ENCODE peak calls at places on chromosomes 6 and 20, in nine cellular contexts. One of them, this sample, is unnamed.

GRCh38 chr6:41258196-41258493 is 28.3 kb downstream of the TREM1 start:
- DNase-seq in NCI-H1436: no peak
- DNase-seq in effector CD4-positive, alpha-beta T cell: no peak
- DNase-seq in type B pancreatic cell: no peak
- DNase-seq in activated naive CD4-positive, alpha-beta T cell: no peak
- DNase-seq in G401: no peak
- DNase-seq in Kasumi-1: no peak
- DNase-seq in cardiac fibroblast: no peak
- DNase-seq in NCI-H1417 treated with DMSO at 0.1 percent for 48 hours: no peak
- DNase-seq in this sample: no peak

GRCh38 chr6:127053032-127053908 is 65.2 kb upstream of the RSPO3 start:
- DNase-seq in Kasumi-1: no peak
- DNase-seq in cardiac fibroblast: peak; percentile 10
- DNase-seq in G401: no peak
- DNase-seq in activated naive CD4-positive, alpha-beta T cell: no peak
- DNase-seq in NCI-H1436: no peak
- DNase-seq in effector CD4-positive, alpha-beta T cell: no peak
- DNase-seq in NCI-H1417 treated with DMSO at 0.1 percent for 48 hours: no peak
- DNase-seq in type B pancreatic cell: no peak
- DNase-seq in this sample: no peak

GRCh38 chr20:6515261-6515660 is 252.2 kb upstream of the BMP2 start:
- DNase-seq in NCI-H1436: no peak
- DNase-seq in activated naive CD4-positive, alpha-beta T cell: no peak
- DNase-seq in cardiac fibroblast: no peak
- DNase-seq in G401: no peak
- DNase-seq in effector CD4-positive, alpha-beta T cell: no peak
- DNase-seq in type B pancreatic cell: no peak
- DNase-seq in NCI-H1417 treated with DMSO at 0.1 percent for 48 hours: no peak
- DNase-seq in Kasumi-1: no peak
- DNase-seq in this sample: no peak

GRCh38 chr6:36662827-36663256 is 15.7 kb upstream of the CDKN1A start:
- DNase-seq in G401: no peak
- DNase-seq in Kasumi-1: no peak
- DNase-seq in cardiac fibroblast: no peak
- DNase-seq in NCI-H1417 treated with DMSO at 0.1 percent for 48 hours: no peak
- DNase-seq in effector CD4-positive, alpha-beta T cell: no peak
- DNase-seq in type B pancreatic cell: no peak
- DNase-seq in activated naive CD4-positive, alpha-beta T cell: no peak
- DNase-seq in NCI-H1436: no peak
- DNase-seq in this sample: no peak

GRCh38 chr6:43285832-43286231 is 12.2 kb upstream of the SLC22A7 start:
- DNase-seq in type B pancreatic cell: no peak
- DNase-seq in NCI-H1436: no peak
- DNase-seq in G401: no peak
- DNase-seq in activated naive CD4-positive, alpha-beta T cell: no peak
- DNase-seq in Kasumi-1: no peak
- DNase-seq in effector CD4-positive, alpha-beta T cell: no peak
- DNase-seq in cardiac fibroblast: no peak
- DNase-seq in NCI-H1417 treated with DMSO at 0.1 percent for 48 hours: no peak
- DNase-seq in this sample: no peak

GRCh38 chr6:2791124-2792050 is 26.2 kb downstream of the WRNIP1 start:
- DNase-seq in effector CD4-positive, alpha-beta T cell: peak; percentile 24
- DNase-seq in Kasumi-1: peak; percentile 91
- DNase-seq in cardiac fibroblast: peak; percentile 87
- DNase-seq in type B pancreatic cell: no peak
- DNase-seq in G401: peak; percentile 79
- DNase-seq in NCI-H1417 treated with DMSO at 0.1 percent for 48 hours: no peak
- DNase-seq in activated naive CD4-positive, alpha-beta T cell: peak; percentile 15
- DNase-seq in NCI-H1436: peak; percentile 8
- DNase-seq in this sample: no peak

GRCh38 chr20:31764641-31765305 is 25.7 kb downstream of the TPX2 start:
- DNase-seq in Kasumi-1: no peak
- DNase-seq in effector CD4-positive, alpha-beta T cell: no peak
- DNase-seq in G401: no peak
- DNase-seq in type B pancreatic cell: no peak
- DNase-seq in NCI-H1436: no peak
- DNase-seq in NCI-H1417 treated with DMSO at 0.1 percent for 48 hours: no peak
- DNase-seq in cardiac fibroblast: peak; percentile 61
- DNase-seq in activated naive CD4-positive, alpha-beta T cell: no peak
- DNase-seq in this sample: no peak

GRCh38 chr6:157689875-157690274 is 133.2 kb upstream of the SNX9 start:
- DNase-seq in activated naive CD4-positive, alpha-beta T cell: no peak
- DNase-seq in NCI-H1417 treated with DMSO at 0.1 percent for 48 hours: no peak
- DNase-seq in NCI-H1436: no peak
- DNase-seq in Kasumi-1: no peak
- DNase-seq in effector CD4-positive, alpha-beta T cell: no peak
- DNase-seq in cardiac fibroblast: no peak
- DNase-seq in G401: no peak
- DNase-seq in type B pancreatic cell: no peak
- DNase-seq in this sample: peak; percentile 69

GRCh38 chr6:147285087-147285855 is 81.1 kb downstream of the STXBP5 start:
- DNase-seq in Kasumi-1: peak; percentile 53
- DNase-seq in NCI-H1436: peak; percentile 2
- DNase-seq in G401: peak; percentile 77
- DNase-seq in activated naive CD4-positive, alpha-beta T cell: no peak
- DNase-seq in NCI-H1417 treated with DMSO at 0.1 percent for 48 hours: peak; percentile 48
- DNase-seq in type B pancreatic cell: no peak
- DNase-seq in cardiac fibroblast: peak; percentile 75
- DNase-seq in effector CD4-positive, alpha-beta T cell: no peak
- DNase-seq in this sample: no peak

GRCh38 chr6:70411948-70412796 is 1.1 kb upstream of the FAM135A start:
- DNase-seq in G401: no peak
- DNase-seq in cardiac fibroblast: no peak
- DNase-seq in NCI-H1436: no peak
- DNase-seq in activated naive CD4-positive, alpha-beta T cell: no peak
- DNase-seq in Kasumi-1: no peak
- DNase-seq in type B pancreatic cell: no peak
- DNase-seq in effector CD4-positive, alpha-beta T cell: no peak
- DNase-seq in NCI-H1417 treated with DMSO at 0.1 percent for 48 hours: no peak
- DNase-seq in this sample: no peak

GRCh38 chr20:36214684-36215256 is 21.5 kb upstream of the AAR2 start:
- DNase-seq in activated naive CD4-positive, alpha-beta T cell: no peak
- DNase-seq in NCI-H1417 treated with DMSO at 0.1 percent for 48 hours: no peak
- DNase-seq in cardiac fibroblast: peak; percentile 49
- DNase-seq in NCI-H1436: no peak
- DNase-seq in effector CD4-positive, alpha-beta T cell: no peak
- DNase-seq in type B pancreatic cell: no peak
- DNase-seq in Kasumi-1: peak; percentile 9
- DNase-seq in G401: peak; percentile 29
- DNase-seq in this sample: no peak

GRCh38 chr6:36615018-36615761 is 21.0 kb downstream of the SRSF3 start:
- DNase-seq in effector CD4-positive, alpha-beta T cell: peak; percentile 34
- DNase-seq in activated naive CD4-positive, alpha-beta T cell: peak; percentile 8
- DNase-seq in Kasumi-1: peak; percentile 72
- DNase-seq in type B pancreatic cell: no peak
- DNase-seq in G401: peak; percentile 47
- DNase-seq in cardiac fibroblast: peak; percentile 80
- DNase-seq in NCI-H1417 treated with DMSO at 0.1 percent for 48 hours: no peak
- DNase-seq in NCI-H1436: peak; percentile 17
- DNase-seq in this sample: peak; percentile 73

GRCh38 chr20:37727957-37728634 is 34.3 kb downstream of the CTNNBL1 start:
- DNase-seq in activated naive CD4-positive, alpha-beta T cell: no peak
- DNase-seq in NCI-H1417 treated with DMSO at 0.1 percent for 48 hours: no peak
- DNase-seq in type B pancreatic cell: no peak
- DNase-seq in NCI-H1436: no peak
- DNase-seq in effector CD4-positive, alpha-beta T cell: no peak
- DNase-seq in cardiac fibroblast: no peak
- DNase-seq in Kasumi-1: no peak
- DNase-seq in G401: no peak
- DNase-seq in this sample: no peak

GRCh38 chr6:77653817-77654216 is 978 bp downstream of the MEI4 start:
- DNase-seq in NCI-H1417 treated with DMSO at 0.1 percent for 48 hours: no peak
- DNase-seq in G401: no peak
- DNase-seq in type B pancreatic cell: no peak
- DNase-seq in activated naive CD4-positive, alpha-beta T cell: no peak
- DNase-seq in Kasumi-1: no peak
- DNase-seq in cardiac fibroblast: no peak
- DNase-seq in NCI-H1436: no peak
- DNase-seq in effector CD4-positive, alpha-beta T cell: no peak
- DNase-seq in this sample: no peak

GRCh38 chr20:41005361-41005729 is 23.3 kb upstream of the TOP1 start:
- DNase-seq in cardiac fibroblast: peak; percentile 99
- DNase-seq in NCI-H1436: no peak
- DNase-seq in type B pancreatic cell: no peak
- DNase-seq in Kasumi-1: peak; percentile 56
- DNase-seq in effector CD4-positive, alpha-beta T cell: no peak
- DNase-seq in G401: peak; percentile 37
- DNase-seq in NCI-H1417 treated with DMSO at 0.1 percent for 48 hours: no peak
- DNase-seq in activated naive CD4-positive, alpha-beta T cell: no peak
- DNase-seq in this sample: no peak